ENCODE peak calls at places on chromosomes 4 and X, in nine cellular contexts. R is breast epithelium, D is NCI-H1694, W is AG08396, K is kidney tubule cell, M is choroid plexus epithelial cell, U is EL, A is A172, H is C1 segment of cervical spinal cord. C is an unnamed sample.

GRCh38 chrX:135977611-135978010 is 3.8 kb upstream of the MMGT1 start:
- DNase-seq in R (no peak), D (no peak), W (peak), K (no peak), M (peak), U (peak), A (peak), H (no peak), C (no peak)

GRCh38 chr4:48196758-48197504 is 62.9 kb upstream of the TXK start:
- DNase-seq in R (no peak), D (no peak), W (no peak), K (no peak), M (no peak), U (no peak), A (no peak), H (no peak), C (no peak)

GRCh38 chr4:152089564-152089963 is 328.8 kb upstream of the GATB start:
- DNase-seq in R (no peak), D (no peak), W (no peak), K (no peak), M (no peak), U (no peak), A (no peak), H (no peak), C (no peak)

GRCh38 chr4:16731776-16732380 is 166.6 kb downstream of the LDB2 start:
- DNase-seq in R (no peak), D (no peak), W (no peak), K (no peak), M (no peak), U (no peak), A (no peak), H (no peak), C (no peak)

GRCh38 chrX:10569946-10570345 is 50.4 kb downstream of the MID1 start:
- DNase-seq in R (no peak), D (no peak), W (no peak), K (no peak), M (peak), U (peak), A (no peak), H (no peak), C (no peak)

GRCh38 chr4:35934370-35934981 is 309.8 kb downstream of the ARAP2 start:
- DNase-seq in R (no peak), D (peak), W (peak), K (peak), M (peak), U (peak), A (peak), H (no peak), C (peak)

GRCh38 chr4:98514930-98515809 is 143.2 kb downstream of the TSPAN5 start:
- DNase-seq in R (no peak), D (no peak), W (no peak), K (no peak), M (no peak), U (peak), A (peak), H (no peak), C (peak)

GRCh38 chr4:139208404-139208945 is 31.5 kb upstream of the ELF2 start:
- DNase-seq in R (no peak), D (no peak), W (peak), K (no peak), M (peak), U (peak), A (no peak), H (no peak), C (peak)

GRCh38 chr4:26530094-26530493 is 39.8 kb upstream of the CCKAR start:
- DNase-seq in R (no peak), D (no peak), W (no peak), K (no peak), M (no peak), U (no peak), A (no peak), H (no peak), C (no peak)

GRCh38 chr4:42570221-42570620 is 86.7 kb downstream of the ATP8A1 start:
- DNase-seq in R (peak), D (no peak), W (no peak), K (no peak), M (no peak), U (no peak), A (no peak), H (peak), C (no peak)

GRCh38 chrX:50536955-50537354 is 66.3 kb upstream of the DGKK start:
- DNase-seq in R (no peak), D (no peak), W (no peak), K (no peak), M (no peak), U (no peak), A (no peak), H (no peak), C (no peak)

GRCh38 chr4:187656953-187657352 is 338.6 kb upstream of the ZFP42 start:
- DNase-seq in R (no peak), D (no peak), W (peak), K (no peak), M (peak), U (peak), A (peak), H (no peak), C (no peak)

GRCh38 chr4:132540268-132540667 is 608.8 kb upstream of the PCDH10 start:
- DNase-seq in R (no peak), D (no peak), W (no peak), K (no peak), M (no peak), U (no peak), A (no peak), H (no peak), C (no peak)

GRCh38 chrX:39065051-39065871 is 264.0 kb downstream of the MID1IP1 start:
- DNase-seq in R (no peak), D (peak), W (no peak), K (no peak), M (no peak), U (no peak), A (no peak), H (peak), C (peak)

GRCh38 chrX:132568291-132568690 is 79.5 kb upstream of the MBNL3 start:
- DNase-seq in R (no peak), D (no peak), W (no peak), K (no peak), M (no peak), U (no peak), A (no peak), H (no peak), C (no peak)

GRCh38 chr4:137367608-137368007 is 164.7 kb downstream of the PCDH18 start:
- DNase-seq in R (no peak), D (no peak), W (no peak), K (no peak), M (peak), U (peak), A (no peak), H (no peak), C (no peak)

GRCh38 chr4:8353912-8354453 is 84.4 kb downstream of the HTRA3 start:
- DNase-seq in R (no peak), D (no peak), W (peak), K (peak), M (peak), U (peak), A (peak), H (no peak), C (peak)

GRCh38 chr4:128006592-128006991 is 41.4 kb downstream of the ABHD18 start:
- DNase-seq in R (no peak), D (no peak), W (no peak), K (no peak), M (peak), U (peak), A (no peak), H (no peak), C (peak)

C was measured in RPMI7951.